ENCODE peak calls at places on chromosomes 6 and 20, in nine cellular contexts. Y is omental fat pad, G is epithelial cell of prostate, D is GM13977, N is breast epithelium, F is AG08396, P is T follicular helper cell, I is fibroblast of pulmonary artery, X is AG09309. Z is an unnamed sample.

GRCh38 chr6:29466241-29466640 is 9.3 kb downstream of the OR2H1 start:
- DNase-seq in X (no peak), G (no peak), F (no peak), N (no peak), Y (no peak), P (no peak), D (no peak), I (no peak), Z (no peak)

GRCh38 chr6:25193147-25193864 is 85.9 kb upstream of the CARMIL1 start:
- DNase-seq in Y (no peak), F (peak), N (no peak), X (peak), P (no peak), D (no peak), G (peak), I (peak), Z (no peak)

GRCh38 chr6:72649032-72649984 is 27.4 kb downstream of the KCNQ5 start:
- DNase-seq in Y (no peak), P (no peak), I (peak), G (peak), F (peak), N (no peak), X (peak), D (no peak), Z (no peak)

GRCh38 chr6:41646026-41646795 is 7.9 kb downstream of the MDFI start:
- DNase-seq in D (no peak), F (no peak), G (no peak), N (no peak), X (no peak), Y (no peak), P (no peak), I (no peak), Z (no peak)

GRCh38 chr20:63027425-63028389 is 20.9 kb upstream of the BHLHE23 start:
- DNase-seq in G (no peak), D (peak), Y (no peak), F (no peak), X (no peak), N (no peak), I (no peak), P (no peak), Z (no peak)

GRCh38 chr6:26126394-26127221 is 39.4 kb downstream of the HFE start:
- DNase-seq in X (no peak), I (no peak), P (no peak), G (no peak), N (no peak), Y (no peak), F (no peak), D (no peak), Z (peak)

GRCh38 chr20:45304464-45304999 is 2.1 kb upstream of the RBPJL start:
- DNase-seq in P (no peak), I (no peak), F (no peak), N (no peak), X (no peak), G (no peak), Y (no peak), D (no peak), Z (no peak)

GRCh38 chr20:346640-347316 is at the start of gene NRSN2:
- DNase-seq in P (no peak), G (no peak), F (peak), D (peak), N (no peak), X (no peak), I (peak), Y (no peak), Z (no peak)

GRCh38 chr20:2210646-2211556 is 84.9 kb upstream of the TGM3 start:
- DNase-seq in I (peak), N (no peak), G (peak), X (peak), P (no peak), D (no peak), Y (no peak), F (peak), Z (no peak)

GRCh38 chr6:169529931-169530761 is 171.7 kb downstream of the WDR27 start:
- DNase-seq in P (no peak), N (no peak), X (peak), G (no peak), I (peak), D (no peak), F (peak), Y (no peak), Z (no peak)

GRCh38 chr6:132023490-132023889 is 72.3 kb upstream of the CCN2 start:
- DNase-seq in F (no peak), I (peak), X (no peak), D (no peak), P (no peak), N (no peak), Y (no peak), G (no peak), Z (no peak)

GRCh38 chr20:47789081-47789998 is 4.1 kb upstream of the SULF2 start:
- DNase-seq in G (no peak), N (no peak), I (no peak), F (no peak), D (no peak), X (peak), P (no peak), Y (no peak), Z (no peak)

GRCh38 chr6:134816780-134817179 is 133.1 kb downstream of the ALDH8A1 start:
- DNase-seq in D (no peak), G (no peak), P (no peak), F (no peak), N (no peak), Y (no peak), X (no peak), I (no peak), Z (no peak)

GRCh38 chr20:62755817-62756724 is 40.2 kb upstream of the MRGBP start:
- DNase-seq in I (no peak), N (no peak), P (no peak), F (no peak), Y (no peak), D (no peak), G (no peak), X (no peak), Z (no peak)

GRCh38 chr6:87155920-87156600 is 695 bp downstream of the ZNF292 start:
- DNase-seq in G (no peak), Y (peak), I (peak), X (no peak), N (peak), D (peak), F (peak), P (peak), Z (peak)

GRCh38 chr6:33211666-33212422 is 3.5 kb downstream of the RING1 start:
- DNase-seq in D (peak), F (no peak), X (no peak), P (no peak), I (no peak), G (no peak), N (no peak), Y (no peak), Z (no peak)

GRCh38 chr6:11043552-11043960 is 549 bp downstream of the ELOVL2 start:
- DNase-seq in D (peak), G (no peak), I (no peak), X (no peak), P (no peak), Y (no peak), F (peak), N (no peak), Z (no peak)

GRCh38 chr6:43669050-43669921 is 18.3 kb downstream of the MRPS18A start:
- DNase-seq in D (no peak), Y (no peak), N (no peak), F (peak), G (no peak), I (peak), P (no peak), X (no peak), Z (no peak)

GRCh38 chr6:159067334-159067733 is 22.5 kb upstream of the TAGAP start:
- DNase-seq in D (no peak), X (no peak), G (no peak), P (no peak), I (no peak), N (no peak), F (no peak), Y (no peak), Z (no peak)

GRCh38 chr6:68635706-68636513 is 828 bp downstream of the ADGRB3 start:
- DNase-seq in I (peak), X (no peak), P (no peak), F (peak), N (peak), Y (no peak), G (no peak), D (peak), Z (peak)

GRCh38 chr6:47145212-47145611 is 103.1 kb upstream of the ADGRF1 start:
- DNase-seq in G (no peak), X (no peak), N (no peak), P (no peak), Y (no peak), I (peak), D (no peak), F (no peak), Z (no peak)

GRCh38 chr20:3786665-3787639 is at the start of gene CENPB:
- DNase-seq in N (peak), X (no peak), Y (peak), G (no peak), P (peak), F (peak), D (peak), I (peak), Z (peak)

GRCh38 chr6:134880487-134881190 is 69.3 kb downstream of the ALDH8A1 start:
- DNase-seq in P (no peak), G (no peak), N (no peak), D (no peak), Y (no peak), I (no peak), F (no peak), X (peak), Z (no peak)

GRCh38 chr6:122799140-122799539 is 10.1 kb downstream of the SMPDL3A start:
- DNase-seq in P (no peak), X (no peak), Y (no peak), I (no peak), F (no peak), G (no peak), D (no peak), N (no peak), Z (no peak)

GRCh38 chr20:43323592-43323991 is 133.9 kb upstream of the PTPRT start:
- DNase-seq in D (no peak), N (no peak), P (no peak), X (no peak), I (no peak), F (no peak), G (no peak), Y (no peak), Z (no peak)

GRCh38 chr6:71721642-71722041 is 164.7 kb upstream of the RIMS1 start:
- DNase-seq in I (peak), X (peak), F (no peak), P (no peak), G (no peak), N (no peak), Y (no peak), D (no peak), Z (no peak)

GRCh38 chr6:23419046-23419445 is 707.0 kb upstream of the NRSN1 start:
- DNase-seq in Y (no peak), G (no peak), X (no peak), D (no peak), P (no peak), F (no peak), N (no peak), I (no peak), Z (no peak)

GRCh38 chr20:36585410-36586125 is 12.2 kb downstream of the TGIF2 start:
- DNase-seq in D (no peak), Y (no peak), I (peak), F (no peak), X (peak), G (peak), N (no peak), P (no peak), Z (no peak)

GRCh38 chr6:11645016-11645415 is 107.5 kb downstream of the TMEM170B start:
- DNase-seq in X (no peak), Y (no peak), N (no peak), D (no peak), I (peak), G (no peak), F (no peak), P (no peak), Z (no peak)

GRCh38 chr6:3908223-3908622 is 59.0 kb downstream of the FAM50B start:
- DNase-seq in N (no peak), I (no peak), Y (no peak), P (no peak), F (no peak), G (no peak), D (no peak), X (no peak), Z (no peak)

Z was measured in MM.1S.